ENCODE peak calls at places on chromosomes 7 and 10, in ten cellular contexts. E is HepG2, A is stomach, D is ovary, P is sigmoid colon, W is esophagus muscularis mucosa, J is A549, N is suprapubic skin, V is K562, U is GM12878. Q is an unnamed sample.

GRCh38 chr7:26237035-26237807 is 35.7 kb downstream of the CBX3 start:
- DNase-seq in A (no peak), N (no peak), J (no peak), V (no peak), D (no peak), W (no peak), U (no peak), P (no peak), E (no peak), Q (no peak)

GRCh38 chr10:69180525-69181204 is 631 bp downstream of the SUPV3L1 start:
- DNase-seq in W (no peak), V (peak), U (no peak), P (no peak), J (peak), A (no peak), E (no peak), N (no peak), D (no peak), Q (no peak)

GRCh38 chr10:58513189-58514101 is 773 bp downstream of the BICC1 start:
- DNase-seq in W (peak), P (peak), A (peak), D (peak), J (peak), N (peak), U (no peak), E (no peak), V (no peak), Q (peak)

GRCh38 chr7:107742678-107743566 is 1.0 kb upstream of the CBLL1 start:
- DNase-seq in J (peak), E (no peak), U (peak), V (no peak), D (peak), N (peak), A (peak), P (peak), W (no peak), Q (peak)

GRCh38 chr10:71618176-71618575 is 101.4 kb downstream of the C10orf105 start:
- DNase-seq in P (no peak), D (no peak), U (no peak), A (no peak), W (no peak), E (no peak), J (no peak), N (no peak), V (no peak), Q (no peak)

GRCh38 chr10:121914661-121915060 is 13.2 kb downstream of the ATE1 start:
- DNase-seq in P (no peak), U (no peak), V (no peak), A (no peak), W (no peak), N (no peak), E (no peak), D (no peak), J (no peak), Q (no peak)

GRCh38 chr10:4586756-4587155 is 239.3 kb upstream of the AKR1E2 start:
- DNase-seq in E (no peak), N (no peak), A (no peak), D (no peak), W (no peak), V (no peak), U (no peak), J (no peak), P (no peak), Q (no peak)

GRCh38 chr10:58859541-58859940 is 316.9 kb upstream of the PHYHIPL start:
- DNase-seq in P (no peak), W (peak), A (no peak), D (no peak), N (no peak), U (no peak), V (no peak), E (no peak), J (no peak), Q (no peak)

GRCh38 chr7:115183431-115184057 is 261.6 kb downstream of the MDFIC start:
- DNase-seq in A (no peak), N (no peak), V (no peak), W (no peak), U (no peak), J (no peak), P (no peak), E (no peak), D (no peak), Q (no peak)

GRCh38 chr10:86937502-86938154 is 19.8 kb downstream of the MMRN2 start:
- DNase-seq in N (peak), P (no peak), A (no peak), E (no peak), W (peak), J (no peak), V (no peak), U (no peak), D (no peak), Q (no peak)

GRCh38 chr7:593324-594115 is 73.9 kb upstream of the PDGFA start:
- DNase-seq in P (no peak), U (peak), D (no peak), W (no peak), J (no peak), N (no peak), V (no peak), A (no peak), E (no peak), Q (no peak)

GRCh38 chr7:146961617-146962016 is 845.0 kb downstream of the CNTNAP2 start:
- DNase-seq in N (no peak), V (no peak), P (no peak), D (no peak), W (no peak), J (no peak), U (no peak), E (no peak), A (no peak), Q (no peak)

GRCh38 chr10:77333610-77334340 is 303.8 kb downstream of the KCNMA1 start:
- DNase-seq in W (no peak), N (no peak), E (peak), A (no peak), D (no peak), P (no peak), U (no peak), V (no peak), J (peak), Q (no peak)

GRCh38 chr7:42274052-42274451 is 37.0 kb upstream of the GLI3 start:
- DNase-seq in A (no peak), E (no peak), D (no peak), N (no peak), P (no peak), U (no peak), J (no peak), V (no peak), W (no peak), Q (no peak)

GRCh38 chr7:108408294-108409004 is 47.8 kb downstream of the NRCAM start:
- DNase-seq in D (no peak), P (no peak), A (no peak), E (no peak), V (no peak), U (no peak), N (no peak), W (peak), J (no peak), Q (no peak)

GRCh38 chr7:38317457-38318037 is 44.1 kb upstream of the TARP start:
- DNase-seq in N (no peak), V (no peak), U (no peak), A (no peak), W (no peak), E (no peak), D (no peak), J (no peak), P (no peak), Q (no peak)

GRCh38 chr7:407706-408539 is 111.7 kb downstream of the PDGFA start:
- DNase-seq in E (no peak), D (no peak), P (no peak), U (no peak), A (peak), W (no peak), J (no peak), V (no peak), N (no peak), Q (no peak)

GRCh38 chr7:117127585-117128168 is 174.4 kb downstream of the ST7 start:
- DNase-seq in A (peak), D (peak), P (peak), E (peak), V (peak), N (no peak), W (no peak), U (peak), J (no peak), Q (peak)

GRCh38 chr7:26374665-26375373 is 83.2 kb downstream of the SNX10 start:
- DNase-seq in E (no peak), P (no peak), J (no peak), W (no peak), V (no peak), N (no peak), U (no peak), A (no peak), D (no peak), Q (no peak)

GRCh38 chr10:122141821-122142651 is 129.1 kb upstream of the BTBD16 start:
- DNase-seq in D (no peak), V (no peak), E (no peak), A (no peak), N (no peak), J (no peak), P (no peak), W (no peak), U (no peak), Q (no peak)

GRCh38 chr10:92483539-92483938 is 90.4 kb downstream of the IDE start:
- DNase-seq in W (no peak), D (no peak), P (no peak), V (no peak), A (no peak), U (no peak), N (no peak), E (no peak), J (no peak), Q (no peak)

GRCh38 chr7:155106356-155106755 is 36.2 kb downstream of the HTR5A start:
- DNase-seq in N (no peak), V (no peak), W (no peak), D (no peak), P (no peak), J (no peak), A (no peak), U (no peak), E (no peak), Q (no peak)

GRCh38 chr7:130921391-130922180 is 187.6 kb upstream of the KLF14 start:
- DNase-seq in W (peak), V (no peak), D (peak), J (no peak), E (no peak), P (peak), N (no peak), U (no peak), A (peak), Q (peak)

GRCh38 chr7:47386273-47386820 is 195.6 kb downstream of the TNS3 start:
- DNase-seq in E (no peak), U (no peak), V (no peak), D (no peak), W (no peak), A (peak), P (peak), N (no peak), J (no peak), Q (peak)

GRCh38 chr10:104054430-104054829 is 31.2 kb downstream of the COL17A1 start:
- DNase-seq in N (no peak), V (no peak), D (no peak), J (peak), U (no peak), W (no peak), E (no peak), A (no peak), P (no peak), Q (no peak)

GRCh38 chr10:70648427-70648826 is 23.9 kb upstream of the ADAMTS14 start:
- DNase-seq in J (no peak), W (no peak), U (no peak), V (peak), E (peak), A (no peak), N (no peak), P (no peak), D (no peak), Q (no peak)

GRCh38 chr7:157485361-157485831 is 148.6 kb downstream of the DNAJB6 start:
- DNase-seq in D (no peak), P (peak), U (no peak), V (no peak), W (no peak), E (no peak), N (no peak), J (no peak), A (peak), Q (no peak)

GRCh38 chr10:114615600-114616007 is 42.5 kb downstream of the ABLIM1 start:
- DNase-seq in E (no peak), U (no peak), N (no peak), J (no peak), P (no peak), D (no peak), A (no peak), W (no peak), V (no peak), Q (no peak)

GRCh38 chr10:109784236-109784635 is 139.1 kb downstream of the XPNPEP1 start:
- DNase-seq in E (no peak), D (no peak), N (no peak), P (no peak), W (no peak), A (no peak), J (no peak), U (no peak), V (no peak), Q (no peak)

GRCh38 chr7:17083392-17084165 is 201.8 kb upstream of the AGR3 start:
- DNase-seq in U (no peak), P (no peak), J (no peak), D (no peak), N (no peak), W (no peak), V (no peak), E (no peak), A (no peak), Q (no peak)

GRCh38 chr7:103809229-103809994 is 180.0 kb downstream of the RELN start:
- DNase-seq in V (peak), N (no peak), J (no peak), P (no peak), D (no peak), U (no peak), E (no peak), W (no peak), A (no peak), Q (no peak)

GRCh38 chr10:29714096-29714874 is 79.5 kb upstream of the SVIL start:
- DNase-seq in J (peak), E (no peak), V (no peak), D (peak), A (no peak), P (no peak), U (no peak), W (no peak), N (no peak), Q (no peak)

GRCh38 chr7:47293884-47294568 is 287.9 kb downstream of the TNS3 start:
- DNase-seq in N (peak), J (no peak), P (peak), W (no peak), A (no peak), E (no peak), D (peak), V (no peak), U (no peak), Q (peak)

GRCh38 chr10:70561051-70561450 is 41.5 kb downstream of the PRF1 start:
- DNase-seq in D (no peak), W (no peak), U (no peak), J (no peak), N (no peak), P (peak), E (no peak), A (no peak), V (no peak), Q (no peak)

GRCh38 chr10:15370212-15370740 is 813 bp downstream of the FAM171A1 start:
- DNase-seq in V (peak), W (no peak), D (peak), J (peak), U (no peak), N (no peak), P (peak), E (no peak), A (no peak), Q (peak)
- TF ChIP-seq EP300 in V (no peak), W (no peak), D (no peak), J (no peak), U (no peak), N (no peak), P (no peak), E (no peak), A (no peak), Q (no peak)

GRCh38 chr7:43844257-43844656 is 25.1 kb downstream of the MRPS24 start:
- DNase-seq in E (no peak), P (no peak), V (no peak), U (no peak), J (no peak), A (no peak), D (no peak), N (no peak), W (no peak), Q (no peak)
- TF ChIP-seq EP300 in E (no peak), P (no peak), V (no peak), U (no peak), J (no peak), A (no peak), D (no peak), N (no peak), W (no peak), Q (no peak)

GRCh38 chr10:62459072-62459471 is 84.9 kb downstream of the ZNF365 start:
- DNase-seq in V (no peak), D (no peak), U (no peak), E (no peak), W (no peak), A (no peak), J (no peak), P (no peak), N (no peak), Q (no peak)

GRCh38 chr10:62457196-62457595 is 83.0 kb downstream of the ZNF365 start:
- DNase-seq in W (no peak), P (no peak), E (no peak), U (no peak), V (no peak), J (no peak), N (no peak), A (no peak), D (no peak), Q (no peak)

GRCh38 chr10:62459500-62459899 is 85.3 kb downstream of the ZNF365 start:
- DNase-seq in U (no peak), P (no peak), D (no peak), N (no peak), J (no peak), W (no peak), E (no peak), A (no peak), V (no peak), Q (no peak)

GRCh38 chr10:62456611-62457101 is 82.5 kb downstream of the ZNF365 start:
- DNase-seq in E (no peak), J (no peak), V (no peak), P (no peak), W (no peak), A (no peak), D (no peak), N (no peak), U (peak), Q (peak)

DNA sequence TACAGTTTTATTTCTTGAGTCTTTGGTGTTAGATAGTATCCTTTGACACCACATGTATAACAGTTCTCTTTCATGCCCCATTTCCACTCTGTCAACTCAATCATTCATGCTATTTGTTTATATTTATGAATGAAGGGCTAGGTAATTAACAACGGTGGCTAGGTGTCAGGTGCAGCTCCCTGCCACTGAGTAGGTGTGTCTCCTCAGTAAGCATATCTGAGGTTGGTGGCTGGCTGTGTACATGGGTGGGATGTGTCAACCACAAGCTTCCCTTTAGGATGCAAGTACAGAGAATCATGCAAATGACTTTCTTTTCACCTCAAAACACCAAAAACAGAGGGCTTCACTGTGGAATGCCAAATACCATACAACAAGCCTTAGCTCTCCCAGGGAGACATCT is 83.4 kb downstream of the ZNF365 start:
- DNase-seq in D (no peak), N (no peak), E (no peak), V (no peak), P (no peak), U (no peak), A (no peak), W (no peak), J (no peak), Q (no peak)
- TF ChIP-seq EP300 in D (no peak), N (no peak), E (no peak), V (no peak), P (no peak), U (no peak), A (no peak), W (no peak), J (no peak), Q (no peak)

DNA sequence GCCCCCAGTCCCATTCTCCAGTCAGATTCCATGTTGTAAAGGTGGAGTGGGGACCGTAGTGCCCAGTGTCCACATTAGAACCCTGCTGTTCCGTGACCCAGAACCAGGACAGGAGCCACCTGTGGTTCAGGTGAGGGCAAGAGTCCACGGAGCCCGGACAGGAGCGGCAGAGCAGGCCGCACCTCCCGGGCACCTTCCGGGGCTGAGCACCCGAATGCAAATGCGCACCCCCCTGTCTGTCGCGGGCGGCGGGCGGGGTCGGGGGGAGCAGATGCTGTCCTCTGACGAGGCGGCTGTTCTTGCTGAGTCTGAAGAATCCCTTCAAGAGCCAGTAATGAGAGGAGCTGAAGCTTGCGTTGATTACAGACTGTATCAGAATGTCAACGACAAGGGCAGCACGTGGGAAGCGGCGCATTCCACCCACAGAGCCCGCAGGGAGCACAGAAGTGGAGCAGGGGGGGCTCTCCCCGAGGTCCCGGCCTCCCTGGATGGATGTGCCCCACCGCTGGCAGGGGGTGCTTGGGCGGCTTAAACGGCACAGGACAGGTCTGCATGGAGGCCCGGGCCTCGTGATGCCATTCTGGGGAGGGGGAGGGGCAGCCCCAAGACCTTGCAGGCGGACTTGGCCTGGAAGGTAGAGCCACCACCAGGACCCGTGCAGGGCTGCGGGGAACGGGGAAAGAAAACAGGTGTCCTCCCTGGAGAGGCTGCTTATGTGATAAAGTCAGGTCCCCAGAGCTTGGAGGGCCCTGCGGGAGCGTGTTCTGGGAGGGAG is 407.5 kb upstream of the RNF32 start:
- DNase-seq in E (no peak), A (no peak), P (no peak), V (no peak), N (peak), J (no peak), U (no peak), D (no peak), W (peak), Q (no peak)
- TF ChIP-seq EP300 in E (no peak), A (no peak), P (no peak), V (no peak), N (no peak), J (no peak), U (no peak), D (no peak), W (no peak), Q (no peak)

GRCh38 chr10:96556003-96556402 is 30.8 kb downstream of the TM9SF3 start:
- DNase-seq in J (no peak), N (no peak), V (peak), U (no peak), E (peak), W (no peak), P (no peak), A (no peak), D (no peak), Q (no peak)

GRCh38 chr10:96560489-96560888 is 26.3 kb downstream of the TM9SF3 start:
- DNase-seq in D (no peak), E (no peak), P (no peak), V (no peak), U (no peak), J (no peak), A (no peak), N (no peak), W (no peak), Q (no peak)

GRCh38 chr10:96565774-96566173 is 21.0 kb downstream of the TM9SF3 start:
- DNase-seq in D (no peak), U (no peak), P (no peak), E (no peak), A (no peak), W (no peak), N (no peak), V (no peak), J (no peak), Q (no peak)

DNA sequence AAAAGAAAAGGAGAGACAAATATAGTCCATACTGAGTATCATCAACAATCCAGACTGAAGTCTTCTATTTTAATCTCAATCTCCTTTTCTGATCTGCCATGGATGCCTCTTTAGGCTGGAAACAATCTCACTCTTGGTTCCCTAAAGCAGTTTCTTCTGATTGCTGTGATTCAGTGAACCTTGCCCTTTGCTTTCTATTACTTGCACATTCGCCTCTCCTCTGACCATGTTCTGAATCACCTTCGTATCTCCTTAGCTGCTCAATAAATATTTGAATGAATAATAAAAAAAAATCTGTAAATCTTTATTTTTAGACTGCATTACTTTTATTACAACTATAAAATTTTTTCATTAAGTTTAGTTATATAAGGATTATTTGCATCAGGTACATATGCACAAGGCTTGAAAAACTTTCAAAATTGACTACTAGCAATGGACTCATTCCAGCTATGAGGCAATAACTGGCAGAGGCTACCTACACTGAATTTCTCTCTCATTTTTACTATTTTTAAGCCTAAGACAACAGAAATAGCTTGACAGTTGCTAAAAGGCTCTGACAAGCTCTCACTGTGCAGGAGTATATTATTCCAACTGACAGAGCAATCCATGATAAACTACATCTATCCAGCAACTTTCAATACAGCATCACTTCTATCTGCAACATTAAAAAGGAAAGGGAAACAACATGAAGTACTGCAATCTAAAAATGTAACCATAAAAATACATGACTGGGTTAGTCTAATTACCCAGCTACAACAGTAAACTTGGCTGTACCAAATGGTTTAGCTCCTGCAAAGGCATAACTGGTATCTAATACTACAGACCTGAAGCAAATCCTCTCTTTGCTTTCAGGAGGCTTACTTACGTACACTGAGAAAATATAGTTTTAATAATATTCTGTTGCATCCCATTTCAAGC is 25.6 kb downstream of the TM9SF3 start:
- DNase-seq in P (no peak), D (no peak), U (no peak), V (no peak), J (no peak), E (no peak), N (no peak), A (no peak), W (no peak), Q (no peak)
- TF ChIP-seq EP300 in P (no peak), D (no peak), U (no peak), V (no peak), J (no peak), E (no peak), N (no peak), A (no peak), W (no peak), Q (no peak)

Q was measured in transverse colon.